ENCODE peak calls at places on chromosome 15, in six cellular contexts. R is activated B cell treated with CpG ODN at 0.5 μM for 24 hours, Z is OCI-LY7, U is fibroblast of pulmonary artery, F is breast epithelium, J is dorsolateral prefrontal cortex. S is an unnamed sample.

GRCh38 chr15:65841121-65841930 is 28.0 kb upstream of the RAB11A start:
- DNase-seq in U (peak), F (no peak), J (no peak), R (no peak), Z (no peak), S (peak)

GRCh38 chr15:51585953-51586352 is 36.6 kb downstream of the DMXL2 start:
- DNase-seq in U (no peak), F (no peak), R (no peak), Z (no peak), J (no peak), S (no peak)

GRCh38 chr15:85766007-85766831 is 28.5 kb downstream of the KLHL25 start:
- DNase-seq in Z (no peak), U (no peak), F (no peak), R (no peak), J (no peak), S (peak)

GRCh38 chr15:87645723-87646122 is 610.8 kb downstream of the NTRK3 start:
- DNase-seq in U (no peak), J (no peak), R (no peak), F (no peak), Z (no peak), S (no peak)

GRCh38 chr15:98628216-98628615 is 20.1 kb upstream of the IGF1R start:
- DNase-seq in F (no peak), U (no peak), J (no peak), R (no peak), Z (no peak), S (no peak)

GRCh38 chr15:71518661-71519060 is 291.7 kb upstream of the NR2E3 start:
- DNase-seq in R (no peak), F (no peak), U (no peak), Z (no peak), J (no peak), S (no peak)

GRCh38 chr15:101116681-101116976 is 135.2 kb downstream of the CHSY1 start:
- DNase-seq in J (no peak), F (no peak), R (no peak), U (no peak), Z (no peak), S (no peak)

GRCh38 chr15:89143503-89144162 is 55.4 kb downstream of the ABHD2 start:
- DNase-seq in Z (no peak), F (no peak), U (peak), J (no peak), R (no peak), S (no peak)

GRCh38 chr15:80614711-80615360 is 80.3 kb upstream of the ABHD17C start:
- DNase-seq in F (no peak), Z (no peak), J (no peak), U (no peak), R (no peak), S (no peak)

GRCh38 chr15:88090406-88091085 is 166.0 kb downstream of the NTRK3 start:
- DNase-seq in U (no peak), F (no peak), R (no peak), Z (no peak), J (no peak), S (no peak)

GRCh38 chr15:75723847-75724660 is 11.4 kb upstream of the CSPG4 start:
- DNase-seq in R (no peak), U (peak), Z (no peak), F (peak), J (peak), S (peak)

GRCh38 chr15:80174017-80174746 is 21.4 kb downstream of the FAH start:
- DNase-seq in R (no peak), Z (no peak), F (peak), J (no peak), U (peak), S (no peak)

GRCh38 chr15:39031596-39031995 is 467.0 kb upstream of the RASGRP1 start:
- DNase-seq in U (no peak), Z (no peak), F (no peak), J (no peak), R (no peak), S (no peak)

GRCh38 chr15:69979783-69980182 is 117.9 kb downstream of the TLE3 start:
- DNase-seq in Z (peak), J (no peak), U (no peak), R (peak), F (no peak), S (no peak)

GRCh38 chr15:42155546-42156265 is 730 bp downstream of the PLA2G4F start:
- DNase-seq in U (no peak), Z (no peak), R (no peak), J (no peak), F (no peak), S (no peak)

GRCh38 chr15:31367021-31367729 is 40.5 kb downstream of the KLF13 start:
- DNase-seq in J (no peak), Z (no peak), R (no peak), U (no peak), F (no peak), S (no peak)

GRCh38 chr15:44243146-44243545 is 45.4 kb upstream of the GOLM2 start:
- DNase-seq in F (no peak), Z (no peak), U (no peak), R (no peak), J (no peak), S (no peak)

GRCh38 chr15:42919794-42920280 is 741 bp downstream of the TTBK2 start:
- DNase-seq in U (peak), R (no peak), J (no peak), Z (peak), F (peak), S (no peak)

GRCh38 chr15:25635190-25635589 is 196.4 kb upstream of the UBE3A start:
- DNase-seq in J (no peak), Z (no peak), R (no peak), F (no peak), U (no peak), S (no peak)

GRCh38 chr15:84638103-84638502 is 16.0 kb downstream of the WDR73 start:
- DNase-seq in U (no peak), F (no peak), R (no peak), Z (peak), J (no peak), S (no peak)

GRCh38 chr15:76150508-76150907 is 90.7 kb downstream of the TMEM266 start:
- DNase-seq in U (no peak), F (peak), Z (no peak), R (no peak), J (no peak), S (no peak)

GRCh38 chr15:71792521-71792920 is 17.8 kb upstream of the NR2E3 start:
- DNase-seq in R (no peak), F (no peak), J (no peak), U (peak), Z (no peak), S (no peak)

GRCh38 chr15:74240002-74240568 is 4.0 kb downstream of the CCDC33 start:
- DNase-seq in U (peak), Z (no peak), J (peak), F (peak), R (no peak), S (peak)

GRCh38 chr15:30882861-30883433 is 20.8 kb upstream of the FAN1 start:
- DNase-seq in R (no peak), J (no peak), F (no peak), Z (no peak), U (peak), S (peak)

GRCh38 chr15:92803852-92804609 is 96.1 kb upstream of the CHD2 start:
- DNase-seq in U (peak), J (peak), R (no peak), F (peak), Z (no peak), S (peak)

DNA sequence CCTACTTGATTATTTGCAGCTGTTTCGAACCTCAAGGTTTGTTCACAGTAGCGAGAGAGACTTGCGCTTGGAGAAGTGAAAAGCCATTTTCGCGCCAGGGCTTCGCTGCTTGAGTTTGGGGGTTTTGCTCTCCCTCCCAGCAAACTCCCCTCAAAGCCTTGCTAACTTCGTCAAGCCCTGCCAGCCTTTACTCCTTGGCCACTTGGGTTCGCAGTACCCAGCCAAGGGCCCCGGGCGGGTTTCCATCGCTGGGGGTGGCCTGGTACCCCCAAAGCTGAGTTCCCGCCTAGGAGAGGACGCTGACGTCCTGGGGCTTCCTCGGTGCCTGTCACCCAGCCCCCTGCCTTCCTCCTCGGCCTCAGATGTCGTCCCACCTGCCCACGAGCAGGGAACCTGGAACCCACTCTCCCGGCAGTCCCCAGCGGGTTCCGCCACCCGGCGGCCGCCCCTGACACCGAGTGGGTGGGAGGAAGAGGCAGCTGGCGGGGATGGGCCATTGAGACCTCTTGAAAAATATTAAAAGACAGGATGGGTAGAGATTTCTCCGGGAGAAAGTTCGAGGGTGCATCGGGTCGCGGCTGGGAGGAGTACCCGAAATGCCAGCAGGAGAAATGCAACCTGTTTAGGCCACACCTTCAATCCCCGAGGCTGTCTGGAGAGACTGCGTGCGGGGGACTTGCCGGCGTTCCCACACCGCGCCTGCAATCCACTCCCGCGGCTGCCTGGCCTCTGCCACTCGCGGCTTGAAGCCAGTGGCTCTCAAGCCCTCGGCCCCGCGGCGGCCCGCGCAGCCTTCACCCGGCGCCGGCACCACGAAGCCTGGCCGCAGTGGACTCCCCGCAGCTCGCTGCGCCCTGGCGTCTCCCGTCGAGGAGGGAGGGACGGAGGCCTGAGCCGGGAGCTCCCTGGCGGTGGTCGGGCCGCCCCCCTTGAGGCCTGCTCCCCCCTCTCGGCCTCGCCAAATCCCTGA is 8.8 kb upstream of the NR2F2 start:
- DNase-seq in F (no peak), Z (no peak), U (peak), R (no peak), J (no peak), S (peak)
- TF ChIP-seq CTCF in F (no peak), Z (no peak), U (no peak), R (no peak), J (no peak), S (no peak)

DNA sequence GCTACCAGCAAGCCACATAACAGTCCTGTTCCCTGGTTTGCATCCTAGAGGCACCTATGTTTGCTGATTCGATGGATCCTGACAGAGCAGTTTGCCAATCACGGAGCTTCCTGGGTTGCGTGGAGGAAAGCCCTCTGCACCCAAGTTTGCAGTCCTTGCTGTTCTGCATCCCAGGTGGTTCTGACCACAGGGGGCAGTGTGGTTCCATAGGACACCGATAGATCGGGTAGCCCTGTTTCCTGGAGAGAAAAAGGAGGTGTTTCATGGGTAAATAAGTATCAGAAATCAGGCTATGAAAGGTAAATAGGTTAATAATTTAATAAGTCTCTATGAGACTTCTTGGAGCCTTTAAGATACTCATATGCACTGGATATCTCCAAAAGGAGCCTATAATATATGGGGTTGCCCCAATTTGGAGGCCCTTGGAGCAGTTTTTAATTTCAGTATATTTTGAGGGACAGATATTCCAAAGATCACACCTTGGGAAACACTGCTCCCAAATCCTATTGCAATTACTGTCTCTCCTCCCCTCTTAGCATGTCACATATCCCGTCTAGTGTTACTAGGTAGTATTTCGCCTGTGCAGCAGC is 194.6 kb upstream of the TPM1 start:
- DNase-seq in R (no peak), F (no peak), J (peak), U (peak), Z (peak), S (peak)
- TF ChIP-seq CTCF in R (no peak), F (peak), J (peak), U (peak), Z (peak), S (peak)

DNA sequence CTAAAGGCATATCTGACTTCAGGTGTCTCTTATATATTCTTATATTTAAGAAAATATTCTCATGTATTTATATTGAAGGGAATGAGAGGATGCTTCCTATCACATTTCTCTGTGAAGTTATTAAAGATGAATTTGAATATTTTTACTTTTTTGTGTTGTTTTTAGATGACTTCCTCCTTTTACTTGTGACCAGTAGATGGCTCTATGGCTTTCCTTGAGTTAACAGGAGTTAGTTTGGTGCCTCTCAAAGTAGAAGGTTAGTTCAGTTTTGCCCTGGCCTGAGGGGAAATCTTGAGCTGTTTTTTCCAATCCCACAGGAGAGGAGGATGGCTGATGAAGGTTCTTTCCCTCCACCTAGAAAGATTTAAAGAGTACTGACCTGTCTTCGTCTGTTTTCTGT is 80.7 kb downstream of the SQOR start:
- DNase-seq in Z (peak), R (no peak), F (no peak), J (no peak), U (peak), S (no peak)
- TF ChIP-seq CTCF in Z (peak), R (no peak), F (no peak), J (no peak), U (peak), S (no peak)

GRCh38 chr15:48281674-48282073 is 49.6 kb upstream of the DUT start:
- DNase-seq in F (no peak), R (no peak), U (no peak), Z (no peak), J (no peak), S (no peak)
- TF ChIP-seq CTCF in F (no peak), R (no peak), U (no peak), Z (no peak), J (no peak), S (no peak)

DNA sequence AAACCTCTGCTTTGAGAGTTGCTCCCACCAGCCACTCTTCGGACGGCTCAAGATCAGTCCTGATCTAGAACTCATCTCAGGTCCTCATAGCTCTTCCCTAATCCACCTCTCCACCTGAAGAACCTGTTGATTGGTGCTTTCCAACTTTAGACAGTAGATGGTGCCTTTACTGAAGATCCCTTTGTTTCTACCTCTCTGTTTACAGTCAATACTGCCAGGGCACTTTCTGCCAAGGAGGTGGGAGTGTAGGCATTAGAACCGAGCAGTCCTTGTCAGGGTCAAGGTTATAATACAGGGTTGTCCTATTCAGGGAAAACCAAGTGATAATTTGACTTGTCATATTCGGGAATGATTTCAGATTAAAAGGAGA is 1.2 kb downstream of the CGNL1 start:
- DNase-seq in Z (no peak), U (no peak), J (no peak), F (peak), R (no peak), S (no peak)
- TF ChIP-seq CTCF in Z (no peak), U (no peak), J (no peak), F (no peak), R (no peak), S (no peak)

GRCh38 chr15:28271697-28272250 is 50.2 kb downstream of the HERC2 start:
- DNase-seq in R (no peak), J (no peak), Z (no peak), U (no peak), F (no peak), S (no peak)

GRCh38 chr15:28272587-28272986 is 49.4 kb downstream of the HERC2 start:
- DNase-seq in Z (no peak), U (no peak), J (no peak), F (no peak), R (no peak), S (no peak)

GRCh38 chr15:28274635-28275034 is 47.3 kb downstream of the HERC2 start:
- DNase-seq in R (no peak), U (no peak), J (no peak), F (no peak), Z (no peak), S (no peak)

GRCh38 chr15:28274211-28274610 is 47.8 kb downstream of the HERC2 start:
- DNase-seq in Z (no peak), U (no peak), R (no peak), F (no peak), J (no peak), S (no peak)

GRCh38 chr15:28273468-28273867 is 48.5 kb downstream of the HERC2 start:
- DNase-seq in J (no peak), Z (no peak), R (no peak), U (peak), F (no peak), S (no peak)
- TF ChIP-seq CTCF in J (no peak), Z (no peak), R (no peak), U (peak), F (no peak), S (no peak)

S was measured in left lung.